ENCODE peak calls at places on chromosomes 4 and X, in four cellular contexts. One of them, this sample, is unnamed.

GRCh38 chr4:92021788-92022187 is 282.0 kb upstream of the GRID2 start:
- DNase-seq in H1: no peak
- DNase-seq in fibroblast of lung: no peak
- DNase-seq in transverse colon: no peak
- DNase-seq in this sample: no peak

GRCh38 chr4:156815717-156816319 is 155.8 kb downstream of the PDGFC start:
- DNase-seq in H1: no peak
- DNase-seq in fibroblast of lung: no peak
- DNase-seq in transverse colon: no peak
- DNase-seq in this sample: no peak

GRCh38 chrX:74434336-74434735 is 13.0 kb downstream of the SLC16A2 start:
- DNase-seq in H1: no peak
- DNase-seq in fibroblast of lung: no peak
- DNase-seq in transverse colon: no peak
- DNase-seq in this sample: no peak

GRCh38 chrX:54530358-54530900 is 410 bp downstream of the GNL3L start:
- DNase-seq in H1: no peak
- DNase-seq in fibroblast of lung: no peak
- DNase-seq in transverse colon: no peak
- DNase-seq in this sample: no peak

GRCh38 chrX:153226344-153227190 is 47.5 kb downstream of the MAGEA1 start:
- DNase-seq in H1: peak; percentile 77
- DNase-seq in fibroblast of lung: peak; percentile 76
- DNase-seq in transverse colon: no peak
- DNase-seq in this sample: peak; percentile 41

GRCh38 chr4:119221412-119221811 is 8.9 kb downstream of the USP53 start:
- DNase-seq in H1: no peak
- DNase-seq in fibroblast of lung: no peak
- DNase-seq in transverse colon: no peak
- DNase-seq in this sample: no peak

GRCh38 chr4:105634402-105634801 is 74.1 kb downstream of the INTS12 start:
- DNase-seq in H1: no peak
- DNase-seq in fibroblast of lung: no peak
- DNase-seq in transverse colon: no peak
- DNase-seq in this sample: no peak

GRCh38 chr4:121827851-121828250 is 4.2 kb upstream of the CCNA2 start:
- DNase-seq in H1: no peak
- DNase-seq in fibroblast of lung: peak; percentile 58
- DNase-seq in transverse colon: no peak
- DNase-seq in this sample: no peak

GRCh38 chrX:10011991-10012390 is 44.8 kb downstream of the CLDN34 start:
- DNase-seq in H1: no peak
- DNase-seq in fibroblast of lung: no peak
- DNase-seq in transverse colon: no peak
- DNase-seq in this sample: no peak

GRCh38 chr4:40718571-40718970 is 31.2 kb upstream of the NSUN7 start:
- DNase-seq in H1: no peak
- DNase-seq in fibroblast of lung: no peak
- DNase-seq in transverse colon: peak; percentile 82
- DNase-seq in this sample: no peak

GRCh38 chr4:168845897-168846296 is 164.2 kb downstream of the CBR4 start:
- DNase-seq in H1: no peak
- DNase-seq in fibroblast of lung: no peak
- DNase-seq in transverse colon: no peak
- DNase-seq in this sample: no peak

GRCh38 chrX:10602646-10603045 is 17.7 kb downstream of the MID1 start:
- DNase-seq in H1: no peak
- DNase-seq in fibroblast of lung: no peak
- DNase-seq in transverse colon: no peak
- DNase-seq in this sample: no peak

GRCh38 chr4:140635606-140636005 is 66.8 kb upstream of the UCP1 start:
- DNase-seq in H1: no peak
- DNase-seq in fibroblast of lung: peak; percentile 3
- DNase-seq in transverse colon: peak; percentile 79
- DNase-seq in this sample: no peak

GRCh38 chrX:110992611-110993010 is 103.4 kb upstream of the PAK3 start:
- DNase-seq in H1: peak; percentile 21
- DNase-seq in fibroblast of lung: peak; percentile 5
- DNase-seq in transverse colon: no peak
- DNase-seq in this sample: no peak

GRCh38 chrX:74419861-74420193 is 1.5 kb upstream of the SLC16A2 start:
- DNase-seq in H1: no peak
- DNase-seq in fibroblast of lung: no peak
- DNase-seq in transverse colon: no peak
- DNase-seq in this sample: no peak

GRCh38 chrX:72309297-72310071 is 3.8 kb upstream of the CITED1 start:
- DNase-seq in H1: no peak
- DNase-seq in fibroblast of lung: no peak
- DNase-seq in transverse colon: no peak
- DNase-seq in this sample: no peak

GRCh38 chrX:120426599-120426998 is 42.5 kb downstream of the LAMP2 start:
- DNase-seq in H1: no peak
- DNase-seq in fibroblast of lung: peak; percentile 23
- DNase-seq in transverse colon: no peak
- DNase-seq in this sample: no peak

GRCh38 chr4:89119836-89120235 is 8.5 kb downstream of the TIGD2 start:
- DNase-seq in H1: no peak
- DNase-seq in fibroblast of lung: no peak
- DNase-seq in transverse colon: no peak
- DNase-seq in this sample: no peak

GRCh38 chrX:30653415-30654131 is at the start of gene GK:
- DNase-seq in H1: no peak
- DNase-seq in fibroblast of lung: peak; percentile 23
- DNase-seq in transverse colon: peak; percentile 19
- DNase-seq in this sample: no peak

GRCh38 chrX:23008431-23009099 is 8.8 kb downstream of the DDX53 start:
- DNase-seq in H1: no peak
- DNase-seq in fibroblast of lung: peak; percentile 59
- DNase-seq in transverse colon: no peak
- DNase-seq in this sample: no peak

GRCh38 chr4:4430492-4431195 is 43.7 kb downstream of the NSG1 start:
- DNase-seq in H1: no peak
- DNase-seq in fibroblast of lung: peak; percentile 65
- DNase-seq in transverse colon: no peak
- DNase-seq in this sample: no peak

GRCh38 chr4:185534850-185535761 is at the start of gene PDLIM3:
- DNase-seq in H1: no peak
- DNase-seq in fibroblast of lung: no peak
- DNase-seq in transverse colon: peak; percentile 58
- DNase-seq in this sample: peak; percentile 82

GRCh38 chrX:8629871-8630270 is 102.1 kb downstream of the ANOS1 start:
- DNase-seq in H1: no peak
- DNase-seq in fibroblast of lung: no peak
- DNase-seq in transverse colon: no peak
- DNase-seq in this sample: no peak

DNA sequence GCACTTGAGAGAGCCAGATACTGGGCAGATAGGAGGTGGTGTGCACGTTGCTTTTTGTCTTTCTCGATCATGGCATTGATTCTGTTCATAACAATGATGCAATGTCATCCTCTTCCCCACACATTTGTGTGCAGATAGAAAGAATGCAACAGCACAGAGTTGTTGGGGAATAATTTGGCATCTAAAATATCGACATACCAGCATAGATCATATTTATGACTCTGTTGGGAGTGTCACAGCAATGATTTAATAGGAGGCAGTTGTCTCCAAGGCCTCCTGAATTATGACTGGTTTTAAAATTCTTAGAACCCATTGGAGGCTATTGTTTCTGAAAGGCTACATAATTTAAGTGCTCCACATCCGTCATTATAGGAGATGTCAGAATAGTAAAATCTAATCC is 124.8 kb downstream of the PTTG2 start:
- DNase-seq in H1: no peak
- DNase-seq in fibroblast of lung: no peak
- DNase-seq in transverse colon: no peak
- DNase-seq in this sample: no peak
- H3K4me3 ChIP-seq in H1: no peak overlapping the region
- H3K4me3 ChIP-seq in fibroblast of lung: no peak overlapping the region
- H3K4me3 ChIP-seq in transverse colon: no peak overlapping the region
- H3K4me3 ChIP-seq in this sample: no peak overlapping the region

GRCh38 chrX:27086221-27086620 is 376.9 kb downstream of the PPP4R3C start:
- DNase-seq in H1: no peak
- DNase-seq in fibroblast of lung: no peak
- DNase-seq in transverse colon: no peak
- DNase-seq in this sample: no peak
- H3K4me1 ChIP-seq in H1: no peaks in the 10 kb centered on the region
- H3K4me1 ChIP-seq in fibroblast of lung: no peaks in the 10 kb centered on the region
- H3K4me1 ChIP-seq in transverse colon: no peaks in the 10 kb centered on the region
- H3K4me1 ChIP-seq in this sample: no peaks in the 10 kb centered on the region

GRCh38 chr4:113756005-113756410 is 5.5 kb downstream of the CAMK2D start:
- DNase-seq in H1: no peak
- DNase-seq in fibroblast of lung: peak; percentile 76
- DNase-seq in transverse colon: no peak
- DNase-seq in this sample: no peak

GRCh38 chr4:113760094-113760851 is 1.3 kb downstream of the CAMK2D start:
- DNase-seq in H1: no peak
- DNase-seq in fibroblast of lung: peak; percentile 67
- DNase-seq in transverse colon: peak; percentile 45
- DNase-seq in this sample: no peak

GRCh38 chr4:113757486-113757885 is 4.1 kb downstream of the CAMK2D start:
- DNase-seq in H1: no peak
- DNase-seq in fibroblast of lung: no peak
- DNase-seq in transverse colon: no peak
- DNase-seq in this sample: no peak

GRCh38 chr4:113759696-113760093 is 1.8 kb downstream of the CAMK2D start:
- DNase-seq in H1: no peak
- DNase-seq in fibroblast of lung: peak; percentile 33
- DNase-seq in transverse colon: no peak
- DNase-seq in this sample: no peak

DNA sequence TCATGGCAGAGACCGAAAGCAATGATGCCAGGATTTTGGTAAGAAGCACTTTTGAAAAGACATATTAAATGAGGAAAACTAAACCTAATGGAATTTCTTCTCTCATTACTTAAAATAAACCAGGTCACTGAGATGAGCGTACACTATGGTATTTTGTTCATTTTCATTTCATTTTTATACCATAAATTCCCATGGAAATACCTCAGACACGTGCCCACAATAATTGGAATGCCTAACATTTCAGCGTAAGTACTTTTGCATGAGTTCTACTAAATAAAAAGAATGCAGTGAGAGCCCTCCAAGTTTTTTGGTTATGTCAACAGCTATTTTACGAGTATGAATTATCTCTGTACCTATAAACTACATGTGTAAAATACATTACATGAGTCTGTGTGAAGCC is 3.2 kb downstream of the CAMK2D start:
- DNase-seq in H1: no peak
- DNase-seq in fibroblast of lung: no peak
- DNase-seq in transverse colon: no peak
- DNase-seq in this sample: no peak
- H3K4me3 ChIP-seq in H1: no peak overlapping the region
- H3K4me3 ChIP-seq in fibroblast of lung: peak overlapping the region; percentile 80
- H3K4me3 ChIP-seq in transverse colon: peak overlapping the region; percentile 74
- H3K4me3 ChIP-seq in this sample: no peak overlapping the region

GRCh38 chr4:1219553-1219950 is 29.4 kb downstream of the CTBP1 start:
- DNase-seq in H1: no peak
- DNase-seq in fibroblast of lung: peak; percentile 61
- DNase-seq in transverse colon: no peak
- DNase-seq in this sample: no peak
- H3K4me1 ChIP-seq in H1: no peaks in the 10 kb centered on the region
- H3K4me1 ChIP-seq in fibroblast of lung: peaks cover 6% of the 10 kb centered on the region
- H3K4me1 ChIP-seq in transverse colon: peaks cover 7% of the 10 kb centered on the region
- H3K4me1 ChIP-seq in this sample: no peaks in the 10 kb centered on the region

GRCh38 chr4:101349346-101350064 is 2.2 kb upstream of the PPP3CA start:
- DNase-seq in H1: no peak
- DNase-seq in fibroblast of lung: peak; percentile 34
- DNase-seq in transverse colon: peak; percentile 51
- DNase-seq in this sample: peak; percentile 86
- H3K4me3 ChIP-seq in H1: no peak overlapping the region
- H3K4me3 ChIP-seq in fibroblast of lung: no peak overlapping the region
- H3K4me3 ChIP-seq in transverse colon: no peak overlapping the region
- H3K4me3 ChIP-seq in this sample: no peak overlapping the region

DNA sequence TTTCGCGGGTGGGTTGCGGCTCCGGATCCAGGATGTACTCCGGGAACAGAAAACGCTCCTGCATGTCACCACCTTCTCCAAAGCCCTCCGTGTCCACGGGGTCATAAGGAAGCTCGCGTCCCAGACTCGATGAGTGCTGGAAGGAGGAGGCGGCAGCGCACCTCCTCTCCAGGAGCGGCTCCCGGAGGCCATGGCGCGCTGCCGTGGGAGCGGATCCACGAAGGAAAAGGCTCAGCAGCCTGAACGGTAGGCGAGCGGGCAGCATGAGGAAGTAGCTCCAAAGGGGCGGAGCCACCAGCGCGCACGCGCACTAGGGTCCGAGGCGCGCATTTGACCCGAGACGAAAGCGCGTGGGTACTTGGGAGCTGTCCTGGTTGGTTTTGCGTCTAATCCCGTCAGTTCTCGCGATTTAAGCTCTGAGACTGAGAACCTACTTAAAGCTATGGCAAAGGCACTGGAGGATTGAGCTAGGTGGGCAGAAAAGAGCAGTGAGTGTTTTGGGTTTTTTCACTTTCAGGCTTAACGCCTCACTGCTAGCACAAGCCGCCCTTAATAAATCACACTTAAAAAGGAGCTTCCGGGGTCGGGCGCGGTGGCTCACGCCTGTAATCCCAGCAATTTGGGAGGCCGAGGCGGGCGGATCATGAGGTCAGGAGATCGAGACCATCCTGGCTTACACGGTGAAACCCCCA is at the start of gene NOA1:
- DNase-seq in H1: peak; percentile 96
- DNase-seq in fibroblast of lung: peak; percentile 99
- DNase-seq in transverse colon: peak; percentile 99
- DNase-seq in this sample: peak; percentile 98
- H3K4me1 ChIP-seq in H1: no peaks in the 10 kb centered on the region
- H3K4me1 ChIP-seq in fibroblast of lung: peaks cover 5% of the 10 kb centered on the region
- H3K4me1 ChIP-seq in transverse colon: peaks cover 48% of the 10 kb centered on the region
- H3K4me1 ChIP-seq in this sample: peaks cover 3% of the 10 kb centered on the region

GRCh38 chr4:54657556-54658313 is at the start of gene KIT:
- DNase-seq in H1: peak; percentile 66
- DNase-seq in fibroblast of lung: peak; percentile 17
- DNase-seq in transverse colon: peak; percentile 33
- DNase-seq in this sample: peak; percentile 40
- H3K4me3 ChIP-seq in H1: peak within 1 kb of the TSS; percentile 79
- H3K4me3 ChIP-seq in fibroblast of lung: peak within 1 kb of the TSS; percentile 57
- H3K4me3 ChIP-seq in transverse colon: peak within 1 kb of the TSS; percentile 72
- H3K4me3 ChIP-seq in this sample: peak within 1 kb of the TSS; percentile 56

GRCh38 chr4:108107116-108107515 is 61.6 kb downstream of the LEF1 start:
- DNase-seq in H1: no peak
- DNase-seq in fibroblast of lung: no peak
- DNase-seq in transverse colon: no peak
- DNase-seq in this sample: no peak

GRCh38 chr4:108109111-108109510 is 59.6 kb downstream of the LEF1 start:
- DNase-seq in H1: no peak
- DNase-seq in fibroblast of lung: no peak
- DNase-seq in transverse colon: no peak
- DNase-seq in this sample: no peak

GRCh38 chr4:108103096-108103495 is 65.6 kb downstream of the LEF1 start:
- DNase-seq in H1: no peak
- DNase-seq in fibroblast of lung: no peak
- DNase-seq in transverse colon: no peak
- DNase-seq in this sample: no peak

GRCh38 chr4:108107729-108108382 is 60.9 kb downstream of the LEF1 start:
- DNase-seq in H1: no peak
- DNase-seq in fibroblast of lung: no peak
- DNase-seq in transverse colon: no peak
- DNase-seq in this sample: no peak

GRCh38 chr4:108106186-108106585 is 62.5 kb downstream of the LEF1 start:
- DNase-seq in H1: no peak
- DNase-seq in fibroblast of lung: no peak
- DNase-seq in transverse colon: no peak
- DNase-seq in this sample: no peak
- H3K4me1 ChIP-seq in H1: peaks cover 3% of the 10 kb centered on the region
- H3K4me1 ChIP-seq in fibroblast of lung: no peaks in the 10 kb centered on the region
- H3K4me1 ChIP-seq in transverse colon: no peaks in the 10 kb centered on the region
- H3K4me1 ChIP-seq in this sample: no peaks in the 10 kb centered on the region

This sample was measured in aorta.